ENCODE peak calls at places on chromosomes 12 and 14, in ten cellular contexts. One of them, this sample, is unnamed.

GRCh38 chr12:130764475-130765185 is 48.5 kb upstream of the RIMBP2 start:
- DNase-seq in substantia nigra: no peak
- DNase-seq in activated gamma-delta T cell treated with Interleukin-2 at 50 U/mL for 16 hours: no peak
- DNase-seq in Kasumi-1: no peak
- DNase-seq in A549: peak
- DNase-seq in PC-3: peak
- DNase-seq in HS-5: peak
- DNase-seq in kidney tubule cell: peak
- DNase-seq in colonic mucosa: no peak
- DNase-seq in activated naive CD4-positive, alpha-beta T cell: no peak
- DNase-seq in this sample: no peak

GRCh38 chr14:35368583-35368982 is 36.0 kb downstream of the NFKBIA start:
- DNase-seq in HS-5: no peak
- DNase-seq in kidney tubule cell: peak
- DNase-seq in PC-3: no peak
- DNase-seq in A549: no peak
- DNase-seq in activated naive CD4-positive, alpha-beta T cell: no peak
- DNase-seq in colonic mucosa: no peak
- DNase-seq in Kasumi-1: no peak
- DNase-seq in activated gamma-delta T cell treated with Interleukin-2 at 50 U/mL for 16 hours: no peak
- DNase-seq in substantia nigra: no peak
- DNase-seq in this sample: no peak

GRCh38 chr12:122422769-122423257 is 344 bp upstream of the CLIP1 start:
- DNase-seq in HS-5: no peak
- DNase-seq in Kasumi-1: no peak
- DNase-seq in colonic mucosa: peak
- DNase-seq in A549: peak
- DNase-seq in PC-3: peak
- DNase-seq in kidney tubule cell: peak
- DNase-seq in activated naive CD4-positive, alpha-beta T cell: no peak
- DNase-seq in substantia nigra: no peak
- DNase-seq in activated gamma-delta T cell treated with Interleukin-2 at 50 U/mL for 16 hours: peak
- DNase-seq in this sample: no peak

GRCh38 chr12:92144631-92145480 is 790 bp downstream of the BTG1 start:
- DNase-seq in activated naive CD4-positive, alpha-beta T cell: peak
- DNase-seq in HS-5: no peak
- DNase-seq in substantia nigra: peak
- DNase-seq in kidney tubule cell: peak
- DNase-seq in activated gamma-delta T cell treated with Interleukin-2 at 50 U/mL for 16 hours: peak
- DNase-seq in colonic mucosa: peak
- DNase-seq in Kasumi-1: peak
- DNase-seq in A549: no peak
- DNase-seq in PC-3: peak
- DNase-seq in this sample: peak

GRCh38 chr14:65079788-65080187 is 22.5 kb downstream of the MAX start:
- DNase-seq in kidney tubule cell: no peak
- DNase-seq in PC-3: no peak
- DNase-seq in activated gamma-delta T cell treated with Interleukin-2 at 50 U/mL for 16 hours: no peak
- DNase-seq in colonic mucosa: no peak
- DNase-seq in A549: no peak
- DNase-seq in activated naive CD4-positive, alpha-beta T cell: no peak
- DNase-seq in substantia nigra: no peak
- DNase-seq in Kasumi-1: no peak
- DNase-seq in HS-5: no peak
- DNase-seq in this sample: no peak

GRCh38 chr12:93252221-93252620 is 125.5 kb upstream of the NUDT4 start:
- DNase-seq in substantia nigra: no peak
- DNase-seq in activated naive CD4-positive, alpha-beta T cell: no peak
- DNase-seq in PC-3: no peak
- DNase-seq in HS-5: no peak
- DNase-seq in colonic mucosa: no peak
- DNase-seq in Kasumi-1: no peak
- DNase-seq in kidney tubule cell: no peak
- DNase-seq in A549: no peak
- DNase-seq in activated gamma-delta T cell treated with Interleukin-2 at 50 U/mL for 16 hours: no peak
- DNase-seq in this sample: no peak

GRCh38 chr14:104048758-104049496 is 36.6 kb upstream of the ASPG start:
- DNase-seq in activated gamma-delta T cell treated with Interleukin-2 at 50 U/mL for 16 hours: no peak
- DNase-seq in PC-3: peak
- DNase-seq in activated naive CD4-positive, alpha-beta T cell: no peak
- DNase-seq in kidney tubule cell: peak
- DNase-seq in A549: no peak
- DNase-seq in colonic mucosa: no peak
- DNase-seq in Kasumi-1: no peak
- DNase-seq in HS-5: no peak
- DNase-seq in substantia nigra: no peak
- DNase-seq in this sample: no peak

GRCh38 chr14:64845878-64846277 is 33.8 kb downstream of the SPTB start:
- DNase-seq in Kasumi-1: no peak
- DNase-seq in colonic mucosa: no peak
- DNase-seq in substantia nigra: no peak
- DNase-seq in kidney tubule cell: peak
- DNase-seq in HS-5: no peak
- DNase-seq in A549: no peak
- DNase-seq in activated gamma-delta T cell treated with Interleukin-2 at 50 U/mL for 16 hours: no peak
- DNase-seq in activated naive CD4-positive, alpha-beta T cell: no peak
- DNase-seq in PC-3: no peak
- DNase-seq in this sample: no peak

GRCh38 chr14:33505963-33506329 is 444.9 kb downstream of the EGLN3 start:
- DNase-seq in colonic mucosa: no peak
- DNase-seq in PC-3: peak
- DNase-seq in A549: no peak
- DNase-seq in HS-5: no peak
- DNase-seq in substantia nigra: no peak
- DNase-seq in activated gamma-delta T cell treated with Interleukin-2 at 50 U/mL for 16 hours: no peak
- DNase-seq in activated naive CD4-positive, alpha-beta T cell: no peak
- DNase-seq in Kasumi-1: no peak
- DNase-seq in kidney tubule cell: no peak
- DNase-seq in this sample: no peak

GRCh38 chr14:65446159-65446558 is 33.6 kb downstream of the FUT8 start:
- DNase-seq in activated gamma-delta T cell treated with Interleukin-2 at 50 U/mL for 16 hours: no peak
- DNase-seq in PC-3: no peak
- DNase-seq in A549: no peak
- DNase-seq in kidney tubule cell: no peak
- DNase-seq in HS-5: peak
- DNase-seq in Kasumi-1: no peak
- DNase-seq in activated naive CD4-positive, alpha-beta T cell: no peak
- DNase-seq in substantia nigra: no peak
- DNase-seq in colonic mucosa: no peak
- DNase-seq in this sample: no peak

GRCh38 chr14:66974397-66975025 is 214.7 kb upstream of the GARIN2 start:
- DNase-seq in Kasumi-1: no peak
- DNase-seq in HS-5: peak
- DNase-seq in A549: no peak
- DNase-seq in activated gamma-delta T cell treated with Interleukin-2 at 50 U/mL for 16 hours: no peak
- DNase-seq in PC-3: peak
- DNase-seq in activated naive CD4-positive, alpha-beta T cell: no peak
- DNase-seq in kidney tubule cell: peak
- DNase-seq in substantia nigra: no peak
- DNase-seq in colonic mucosa: no peak
- DNase-seq in this sample: no peak

GRCh38 chr14:23364164-23364571 is 804 bp downstream of the EFS start:
- DNase-seq in colonic mucosa: no peak
- DNase-seq in Kasumi-1: no peak
- DNase-seq in HS-5: no peak
- DNase-seq in PC-3: no peak
- DNase-seq in A549: no peak
- DNase-seq in activated gamma-delta T cell treated with Interleukin-2 at 50 U/mL for 16 hours: no peak
- DNase-seq in kidney tubule cell: no peak
- DNase-seq in activated naive CD4-positive, alpha-beta T cell: no peak
- DNase-seq in substantia nigra: peak
- DNase-seq in this sample: peak

GRCh38 chr12:47876404-47876960 is 28.3 kb downstream of the VDR start:
- DNase-seq in PC-3: no peak
- DNase-seq in activated naive CD4-positive, alpha-beta T cell: no peak
- DNase-seq in HS-5: no peak
- DNase-seq in colonic mucosa: no peak
- DNase-seq in activated gamma-delta T cell treated with Interleukin-2 at 50 U/mL for 16 hours: no peak
- DNase-seq in A549: no peak
- DNase-seq in kidney tubule cell: peak
- DNase-seq in substantia nigra: no peak
- DNase-seq in Kasumi-1: no peak
- DNase-seq in this sample: no peak

GRCh38 chr12:106032141-106032925 is 106.4 kb downstream of the NUAK1 start:
- DNase-seq in Kasumi-1: no peak
- DNase-seq in activated naive CD4-positive, alpha-beta T cell: no peak
- DNase-seq in A549: no peak
- DNase-seq in HS-5: no peak
- DNase-seq in substantia nigra: no peak
- DNase-seq in kidney tubule cell: peak
- DNase-seq in activated gamma-delta T cell treated with Interleukin-2 at 50 U/mL for 16 hours: no peak
- DNase-seq in PC-3: peak
- DNase-seq in colonic mucosa: no peak
- DNase-seq in this sample: no peak

GRCh38 chr12:5796171-5797091 is 148.6 kb downstream of the ANO2 start:
- DNase-seq in activated gamma-delta T cell treated with Interleukin-2 at 50 U/mL for 16 hours: no peak
- DNase-seq in PC-3: peak
- DNase-seq in activated naive CD4-positive, alpha-beta T cell: no peak
- DNase-seq in HS-5: no peak
- DNase-seq in kidney tubule cell: peak
- DNase-seq in Kasumi-1: no peak
- DNase-seq in colonic mucosa: peak
- DNase-seq in A549: peak
- DNase-seq in substantia nigra: no peak
- DNase-seq in this sample: no peak

GRCh38 chr12:122951979-122952892 is 14.0 kb downstream of the ABCB9 start:
- DNase-seq in kidney tubule cell: peak
- DNase-seq in activated gamma-delta T cell treated with Interleukin-2 at 50 U/mL for 16 hours: peak
- DNase-seq in Kasumi-1: peak
- DNase-seq in substantia nigra: peak
- DNase-seq in A549: peak
- DNase-seq in HS-5: no peak
- DNase-seq in PC-3: peak
- DNase-seq in colonic mucosa: peak
- DNase-seq in activated naive CD4-positive, alpha-beta T cell: peak
- DNase-seq in this sample: peak

GRCh38 chr14:83975435-83976222 is 1554.3 kb upstream of the FLRT2 start:
- DNase-seq in Kasumi-1: no peak
- DNase-seq in kidney tubule cell: no peak
- DNase-seq in colonic mucosa: peak
- DNase-seq in activated gamma-delta T cell treated with Interleukin-2 at 50 U/mL for 16 hours: no peak
- DNase-seq in substantia nigra: no peak
- DNase-seq in PC-3: no peak
- DNase-seq in activated naive CD4-positive, alpha-beta T cell: no peak
- DNase-seq in HS-5: no peak
- DNase-seq in A549: no peak
- DNase-seq in this sample: no peak

GRCh38 chr12:110141389-110141788 is 17.2 kb downstream of the IFT81 start:
- DNase-seq in Kasumi-1: no peak
- DNase-seq in A549: no peak
- DNase-seq in substantia nigra: no peak
- DNase-seq in activated naive CD4-positive, alpha-beta T cell: no peak
- DNase-seq in activated gamma-delta T cell treated with Interleukin-2 at 50 U/mL for 16 hours: no peak
- DNase-seq in PC-3: no peak
- DNase-seq in HS-5: peak
- DNase-seq in colonic mucosa: peak
- DNase-seq in kidney tubule cell: no peak
- DNase-seq in this sample: peak

GRCh38 chr14:54459106-54459505 is 17.9 kb upstream of the CNIH1 start:
- DNase-seq in kidney tubule cell: no peak
- DNase-seq in activated naive CD4-positive, alpha-beta T cell: no peak
- DNase-seq in A549: no peak
- DNase-seq in activated gamma-delta T cell treated with Interleukin-2 at 50 U/mL for 16 hours: no peak
- DNase-seq in Kasumi-1: no peak
- DNase-seq in PC-3: no peak
- DNase-seq in HS-5: no peak
- DNase-seq in substantia nigra: no peak
- DNase-seq in colonic mucosa: no peak
- DNase-seq in this sample: no peak

GRCh38 chr12:104177663-104178501 is 37.7 kb upstream of the TXNRD1 start:
- DNase-seq in activated gamma-delta T cell treated with Interleukin-2 at 50 U/mL for 16 hours: no peak
- DNase-seq in Kasumi-1: peak
- DNase-seq in activated naive CD4-positive, alpha-beta T cell: no peak
- DNase-seq in kidney tubule cell: peak
- DNase-seq in A549: peak
- DNase-seq in HS-5: peak
- DNase-seq in substantia nigra: no peak
- DNase-seq in colonic mucosa: peak
- DNase-seq in PC-3: peak
- DNase-seq in this sample: peak

GRCh38 chr14:90624228-90624627 is 192.0 kb downstream of the TTC7B start:
- DNase-seq in HS-5: peak
- DNase-seq in activated gamma-delta T cell treated with Interleukin-2 at 50 U/mL for 16 hours: no peak
- DNase-seq in substantia nigra: no peak
- DNase-seq in Kasumi-1: no peak
- DNase-seq in PC-3: peak
- DNase-seq in activated naive CD4-positive, alpha-beta T cell: no peak
- DNase-seq in kidney tubule cell: peak
- DNase-seq in colonic mucosa: no peak
- DNase-seq in A549: no peak
- DNase-seq in this sample: no peak

GRCh38 chr12:130747867-130748740 is 32.0 kb upstream of the RIMBP2 start:
- DNase-seq in Kasumi-1: peak
- DNase-seq in substantia nigra: peak
- DNase-seq in A549: peak
- DNase-seq in PC-3: peak
- DNase-seq in activated gamma-delta T cell treated with Interleukin-2 at 50 U/mL for 16 hours: peak
- DNase-seq in activated naive CD4-positive, alpha-beta T cell: peak
- DNase-seq in colonic mucosa: peak
- DNase-seq in HS-5: no peak
- DNase-seq in kidney tubule cell: peak
- DNase-seq in this sample: peak

GRCh38 chr12:27333311-27334009 is 824 bp downstream of the BMAL2 start:
- DNase-seq in activated naive CD4-positive, alpha-beta T cell: no peak
- DNase-seq in kidney tubule cell: peak
- DNase-seq in Kasumi-1: peak
- DNase-seq in activated gamma-delta T cell treated with Interleukin-2 at 50 U/mL for 16 hours: peak
- DNase-seq in PC-3: peak
- DNase-seq in HS-5: no peak
- DNase-seq in colonic mucosa: peak
- DNase-seq in substantia nigra: no peak
- DNase-seq in A549: no peak
- DNase-seq in this sample: peak

GRCh38 chr14:91119556-91120311 is 5.9 kb downstream of the DGLUCY start:
- DNase-seq in substantia nigra: no peak
- DNase-seq in A549: no peak
- DNase-seq in PC-3: peak
- DNase-seq in kidney tubule cell: peak
- DNase-seq in Kasumi-1: no peak
- DNase-seq in colonic mucosa: peak
- DNase-seq in activated gamma-delta T cell treated with Interleukin-2 at 50 U/mL for 16 hours: no peak
- DNase-seq in activated naive CD4-positive, alpha-beta T cell: no peak
- DNase-seq in HS-5: peak
- DNase-seq in this sample: no peak

GRCh38 chr12:30197392-30198047 is 413.8 kb upstream of the TMTC1 start:
- DNase-seq in HS-5: peak
- DNase-seq in PC-3: peak
- DNase-seq in activated gamma-delta T cell treated with Interleukin-2 at 50 U/mL for 16 hours: no peak
- DNase-seq in A549: no peak
- DNase-seq in activated naive CD4-positive, alpha-beta T cell: no peak
- DNase-seq in substantia nigra: no peak
- DNase-seq in kidney tubule cell: peak
- DNase-seq in Kasumi-1: no peak
- DNase-seq in colonic mucosa: no peak
- DNase-seq in this sample: no peak

GRCh38 chr12:104569348-104570173 is 112.8 kb downstream of the CHST11 start:
- DNase-seq in Kasumi-1: peak
- DNase-seq in PC-3: no peak
- DNase-seq in activated naive CD4-positive, alpha-beta T cell: no peak
- DNase-seq in colonic mucosa: peak
- DNase-seq in substantia nigra: no peak
- DNase-seq in activated gamma-delta T cell treated with Interleukin-2 at 50 U/mL for 16 hours: peak
- DNase-seq in kidney tubule cell: no peak
- DNase-seq in HS-5: no peak
- DNase-seq in A549: no peak
- DNase-seq in this sample: no peak

GRCh38 chr14:101005447-101005846 is 101.9 kb upstream of the RTL1 start:
- DNase-seq in colonic mucosa: no peak
- DNase-seq in A549: no peak
- DNase-seq in substantia nigra: no peak
- DNase-seq in activated naive CD4-positive, alpha-beta T cell: no peak
- DNase-seq in Kasumi-1: peak
- DNase-seq in activated gamma-delta T cell treated with Interleukin-2 at 50 U/mL for 16 hours: no peak
- DNase-seq in HS-5: no peak
- DNase-seq in PC-3: no peak
- DNase-seq in kidney tubule cell: no peak
- DNase-seq in this sample: peak

GRCh38 chr12:127235771-127236170 is 1031.2 kb upstream of the TMEM132C start:
- DNase-seq in HS-5: no peak
- DNase-seq in Kasumi-1: no peak
- DNase-seq in PC-3: no peak
- DNase-seq in activated naive CD4-positive, alpha-beta T cell: no peak
- DNase-seq in A549: no peak
- DNase-seq in colonic mucosa: no peak
- DNase-seq in activated gamma-delta T cell treated with Interleukin-2 at 50 U/mL for 16 hours: no peak
- DNase-seq in kidney tubule cell: peak
- DNase-seq in substantia nigra: no peak
- DNase-seq in this sample: no peak